ENCODE peak calls at places on chromosomes 6 and 20, in six cellular contexts. One of them, this sample, is unnamed.

GRCh38 chr20:5080384-5080877 is 39.3 kb downstream of the PCNA start:
- DNase-seq in GDM1: peak
- DNase-seq in hepatic stellate cell: no peak
- DNase-seq in activated T-cell treated with anti-CD3 and anti-CD28 coated beads for 4 hours: no peak
- DNase-seq in colonic mucosa: no peak
- DNase-seq in cardiac fibroblast: peak
- DNase-seq in this sample: no peak

GRCh38 chr6:167647333-167647732 is 179.4 kb upstream of the AFDN start:
- DNase-seq in GDM1: no peak
- DNase-seq in hepatic stellate cell: no peak
- DNase-seq in activated T-cell treated with anti-CD3 and anti-CD28 coated beads for 4 hours: no peak
- DNase-seq in colonic mucosa: no peak
- DNase-seq in cardiac fibroblast: no peak
- DNase-seq in this sample: no peak

GRCh38 chr6:15914553-15914952 is 214.3 kb upstream of the MYLIP start:
- DNase-seq in GDM1: no peak
- DNase-seq in hepatic stellate cell: no peak
- DNase-seq in activated T-cell treated with anti-CD3 and anti-CD28 coated beads for 4 hours: no peak
- DNase-seq in colonic mucosa: no peak
- DNase-seq in cardiac fibroblast: no peak
- DNase-seq in this sample: no peak

GRCh38 chr6:33929575-33930288 is 125.9 kb upstream of the MLN start:
- DNase-seq in GDM1: no peak
- DNase-seq in hepatic stellate cell: no peak
- DNase-seq in activated T-cell treated with anti-CD3 and anti-CD28 coated beads for 4 hours: no peak
- DNase-seq in colonic mucosa: no peak
- DNase-seq in cardiac fibroblast: no peak
- DNase-seq in this sample: no peak

GRCh38 chr20:49133571-49133970 is 54.6 kb downstream of the STAU1 start:
- DNase-seq in GDM1: no peak
- DNase-seq in hepatic stellate cell: no peak
- DNase-seq in activated T-cell treated with anti-CD3 and anti-CD28 coated beads for 4 hours: no peak
- DNase-seq in colonic mucosa: no peak
- DNase-seq in cardiac fibroblast: no peak
- DNase-seq in this sample: no peak

GRCh38 chr20:25315418-25316210 is 67.7 kb downstream of the PYGB start:
- DNase-seq in GDM1: no peak
- DNase-seq in hepatic stellate cell: no peak
- DNase-seq in activated T-cell treated with anti-CD3 and anti-CD28 coated beads for 4 hours: no peak
- DNase-seq in colonic mucosa: no peak
- DNase-seq in cardiac fibroblast: peak
- DNase-seq in this sample: no peak

GRCh38 chr20:44431118-44431501 is 44.6 kb upstream of the TTPAL start:
- DNase-seq in GDM1: no peak
- DNase-seq in hepatic stellate cell: no peak
- DNase-seq in activated T-cell treated with anti-CD3 and anti-CD28 coated beads for 4 hours: no peak
- DNase-seq in colonic mucosa: no peak
- DNase-seq in cardiac fibroblast: no peak
- DNase-seq in this sample: no peak

GRCh38 chr6:36851149-36851614 is 11.9 kb upstream of the CPNE5 start:
- DNase-seq in GDM1: peak
- DNase-seq in hepatic stellate cell: peak
- DNase-seq in activated T-cell treated with anti-CD3 and anti-CD28 coated beads for 4 hours: no peak
- DNase-seq in colonic mucosa: peak
- DNase-seq in cardiac fibroblast: peak
- DNase-seq in this sample: peak

GRCh38 chr20:25512709-25513108 is 72.6 kb downstream of the NINL start:
- DNase-seq in GDM1: no peak
- DNase-seq in hepatic stellate cell: no peak
- DNase-seq in activated T-cell treated with anti-CD3 and anti-CD28 coated beads for 4 hours: no peak
- DNase-seq in colonic mucosa: no peak
- DNase-seq in cardiac fibroblast: no peak
- DNase-seq in this sample: no peak

GRCh38 chr20:11473971-11474370 is 443.7 kb upstream of the BTBD3 start:
- DNase-seq in GDM1: no peak
- DNase-seq in hepatic stellate cell: no peak
- DNase-seq in activated T-cell treated with anti-CD3 and anti-CD28 coated beads for 4 hours: no peak
- DNase-seq in colonic mucosa: no peak
- DNase-seq in cardiac fibroblast: no peak
- DNase-seq in this sample: no peak

GRCh38 chr6:113842165-113842564 is 15.0 kb upstream of the MARCKS start:
- DNase-seq in GDM1: no peak
- DNase-seq in hepatic stellate cell: no peak
- DNase-seq in activated T-cell treated with anti-CD3 and anti-CD28 coated beads for 4 hours: no peak
- DNase-seq in colonic mucosa: no peak
- DNase-seq in cardiac fibroblast: peak
- DNase-seq in this sample: no peak

GRCh38 chr6:11188161-11188915 is 44.1 kb downstream of the NEDD9 start:
- DNase-seq in GDM1: no peak
- DNase-seq in hepatic stellate cell: no peak
- DNase-seq in activated T-cell treated with anti-CD3 and anti-CD28 coated beads for 4 hours: no peak
- DNase-seq in colonic mucosa: peak
- DNase-seq in cardiac fibroblast: no peak
- DNase-seq in this sample: no peak

GRCh38 chr6:14454467-14454763 is 336.8 kb downstream of the CD83 start:
- DNase-seq in GDM1: no peak
- DNase-seq in hepatic stellate cell: no peak
- DNase-seq in activated T-cell treated with anti-CD3 and anti-CD28 coated beads for 4 hours: peak
- DNase-seq in colonic mucosa: peak
- DNase-seq in cardiac fibroblast: no peak
- DNase-seq in this sample: no peak

This sample was measured in HTR-8/SVneo.